ENCODE peak calls at places on chromosomes 6 and 20, in five cellular contexts. One of them, this sample, is unnamed.

GRCh38 chr20:24235224-24235735 is 234.1 kb upstream of the SYNDIG1 start:
- DNase-seq in mesenchymal stem cell: no peak
- DNase-seq in H1: no peak
- DNase-seq in IMR-90: no peak
- DNase-seq in H9: no peak
- DNase-seq in this sample: no peak

GRCh38 chr6:126811307-126811706 is 307.2 kb upstream of the RSPO3 start:
- DNase-seq in mesenchymal stem cell: no peak
- DNase-seq in H1: no peak
- DNase-seq in IMR-90: peak
- DNase-seq in H9: no peak
- DNase-seq in this sample: no peak

GRCh38 chr6:167437888-167438484 is 113.1 kb downstream of the TTLL2 start:
- DNase-seq in mesenchymal stem cell: no peak
- DNase-seq in H1: no peak
- DNase-seq in IMR-90: no peak
- DNase-seq in H9: no peak
- DNase-seq in this sample: no peak

GRCh38 chr20:2320813-2321658 is 25.2 kb downstream of the TGM3 start:
- DNase-seq in mesenchymal stem cell: no peak
- DNase-seq in H1: no peak
- DNase-seq in IMR-90: no peak
- DNase-seq in H9: no peak
- DNase-seq in this sample: no peak

GRCh38 chr6:159529820-159530405 is 163.1 kb downstream of the SOD2 start:
- DNase-seq in mesenchymal stem cell: no peak
- DNase-seq in H1: no peak
- DNase-seq in IMR-90: no peak
- DNase-seq in H9: no peak
- DNase-seq in this sample: no peak

GRCh38 chr20:53901064-53901463 is 169.3 kb downstream of the BCAS1 start:
- DNase-seq in mesenchymal stem cell: peak
- DNase-seq in H1: no peak
- DNase-seq in IMR-90: peak
- DNase-seq in H9: no peak
- DNase-seq in this sample: no peak

GRCh38 chr6:70312165-70312564 is 9.3 kb upstream of the COL9A1 start:
- DNase-seq in mesenchymal stem cell: peak
- DNase-seq in H1: no peak
- DNase-seq in IMR-90: peak
- DNase-seq in H9: no peak
- DNase-seq in this sample: peak

GRCh38 chr20:16732506-16733152 is 2.8 kb downstream of the SNRPB2 start:
- DNase-seq in mesenchymal stem cell: peak
- DNase-seq in H1: no peak
- DNase-seq in IMR-90: no peak
- DNase-seq in H9: no peak
- DNase-seq in this sample: peak

GRCh38 chr6:35312763-35313125 is 15.1 kb downstream of the DEF6 start:
- DNase-seq in mesenchymal stem cell: no peak
- DNase-seq in H1: no peak
- DNase-seq in IMR-90: no peak
- DNase-seq in H9: no peak
- DNase-seq in this sample: no peak

GRCh38 chr20:21796059-21796458 is 90.6 kb downstream of the PAX1 start:
- DNase-seq in mesenchymal stem cell: no peak
- DNase-seq in H1: no peak
- DNase-seq in IMR-90: no peak
- DNase-seq in H9: no peak
- DNase-seq in this sample: peak

DNA sequence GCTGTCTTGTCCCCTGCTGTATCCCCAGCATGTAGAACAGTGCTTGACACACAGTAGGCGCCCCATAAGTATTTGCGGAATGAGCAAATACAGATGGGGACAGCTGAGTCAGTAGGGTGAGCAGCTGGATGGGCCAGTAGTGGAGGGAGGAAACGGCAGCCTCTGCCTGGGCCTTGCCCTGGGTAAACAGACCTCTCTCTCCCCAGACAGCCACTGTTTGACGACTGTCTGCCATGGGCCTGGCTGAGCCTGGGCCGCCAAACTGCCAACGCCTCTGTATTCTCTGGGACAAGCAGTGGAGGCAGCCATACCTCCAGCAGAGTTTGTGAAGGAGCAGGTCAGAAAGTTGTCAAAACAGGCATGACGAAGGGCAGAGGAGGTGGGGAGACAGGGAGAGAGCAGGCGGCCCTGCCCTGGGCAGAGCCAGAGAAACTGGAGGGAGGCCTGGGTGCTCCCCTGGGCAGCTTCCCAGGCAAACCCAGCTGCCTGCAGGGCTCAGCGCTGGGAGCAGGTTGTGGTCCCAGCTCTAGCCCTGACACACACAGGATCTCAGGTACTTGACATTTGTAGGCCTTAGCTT is 15.2 kb downstream of the HNF4A start:
- DNase-seq in mesenchymal stem cell: no peak
- DNase-seq in H1: no peak
- DNase-seq in IMR-90: no peak
- DNase-seq in H9: peak
- DNase-seq in this sample: peak
- H2BK15ac ChIP-seq in mesenchymal stem cell: no peak
- H2BK15ac ChIP-seq in H1: no peak
- H2BK15ac ChIP-seq in IMR-90: no peak
- H2BK15ac ChIP-seq in H9: no peak
- H2BK15ac ChIP-seq in this sample: no peak

GRCh38 chr6:3090013-3090412 is 21.7 kb downstream of the RIPK1 start:
- DNase-seq in mesenchymal stem cell: no peak
- DNase-seq in H1: no peak
- DNase-seq in IMR-90: no peak
- DNase-seq in H9: no peak
- DNase-seq in this sample: no peak

GRCh38 chr6:3086282-3086946 is 18.1 kb downstream of the RIPK1 start:
- DNase-seq in mesenchymal stem cell: no peak
- DNase-seq in H1: no peak
- DNase-seq in IMR-90: no peak
- DNase-seq in H9: no peak
- DNase-seq in this sample: no peak

GRCh38 chr6:3088446-3088845 is 20.2 kb downstream of the RIPK1 start:
- DNase-seq in mesenchymal stem cell: no peak
- DNase-seq in H1: no peak
- DNase-seq in IMR-90: peak
- DNase-seq in H9: no peak
- DNase-seq in this sample: no peak

GRCh38 chr6:3085074-3085473 is 16.8 kb downstream of the RIPK1 start:
- DNase-seq in mesenchymal stem cell: no peak
- DNase-seq in H1: no peak
- DNase-seq in IMR-90: peak
- DNase-seq in H9: no peak
- DNase-seq in this sample: no peak

DNA sequence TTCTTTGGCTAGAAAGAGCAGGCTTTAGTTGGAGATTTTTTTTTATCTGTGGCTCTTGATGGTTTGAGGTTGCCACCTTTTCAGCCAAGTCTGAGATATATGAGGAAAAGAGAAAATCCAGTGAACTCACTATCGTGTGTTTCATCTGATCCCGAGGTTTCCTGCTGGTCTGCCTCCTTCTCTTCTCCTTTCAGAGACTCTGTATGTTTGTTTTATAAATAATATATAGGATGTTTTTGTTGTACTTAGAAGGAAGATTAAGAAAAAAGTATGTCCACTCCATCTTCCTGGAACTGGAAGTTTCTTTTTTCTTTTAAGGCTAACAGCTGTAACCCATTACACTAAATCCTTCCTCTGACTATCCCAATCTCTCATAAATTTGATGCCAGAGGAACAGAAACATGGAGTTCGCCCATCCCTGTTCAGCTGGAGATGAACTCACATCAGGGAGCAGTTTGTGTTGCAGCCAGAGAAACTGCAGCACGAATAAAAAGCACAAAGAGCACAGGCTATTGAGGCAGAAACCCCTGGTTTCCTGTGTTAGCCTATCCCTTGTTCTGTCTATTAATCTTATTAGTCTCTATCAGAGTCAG is 20.7 kb downstream of the RIPK1 start:
- DNase-seq in mesenchymal stem cell: no peak
- DNase-seq in H1: no peak
- DNase-seq in IMR-90: peak
- DNase-seq in H9: no peak
- DNase-seq in this sample: no peak
- H3K9ac ChIP-seq in mesenchymal stem cell: peak
- H3K9ac ChIP-seq in H1: no peak
- H3K9ac ChIP-seq in IMR-90: peak
- H3K9ac ChIP-seq in H9: no peak
- H3K9ac ChIP-seq in this sample: no peak

GRCh38 chr6:90044833-90045337 is 150.6 kb downstream of the GJA10 start:
- DNase-seq in mesenchymal stem cell: peak
- DNase-seq in H1: no peak
- DNase-seq in IMR-90: peak
- DNase-seq in H9: no peak
- DNase-seq in this sample: peak
- H3K4me2 ChIP-seq in mesenchymal stem cell: no peak
- H3K4me2 ChIP-seq in H1: no peak
- H3K4me2 ChIP-seq in IMR-90: peak
- H3K4me2 ChIP-seq in H9: no peak
- H3K4me2 ChIP-seq in this sample: no peak

GRCh38 chr6:36808634-36809033 is 30.6 kb downstream of the CPNE5 start:
- DNase-seq in mesenchymal stem cell: no peak
- DNase-seq in H1: no peak
- DNase-seq in IMR-90: no peak
- DNase-seq in H9: no peak
- DNase-seq in this sample: no peak

GRCh38 chr6:36807750-36808149 is 31.5 kb downstream of the CPNE5 start:
- DNase-seq in mesenchymal stem cell: no peak
- DNase-seq in H1: no peak
- DNase-seq in IMR-90: no peak
- DNase-seq in H9: no peak
- DNase-seq in this sample: peak

GRCh38 chr6:36807143-36807542 is 32.1 kb downstream of the CPNE5 start:
- DNase-seq in mesenchymal stem cell: no peak
- DNase-seq in H1: no peak
- DNase-seq in IMR-90: no peak
- DNase-seq in H9: no peak
- DNase-seq in this sample: no peak

GRCh38 chr6:36809156-36809555 is 30.1 kb downstream of the CPNE5 start:
- DNase-seq in mesenchymal stem cell: no peak
- DNase-seq in H1: no peak
- DNase-seq in IMR-90: no peak
- DNase-seq in H9: no peak
- DNase-seq in this sample: no peak

DNA sequence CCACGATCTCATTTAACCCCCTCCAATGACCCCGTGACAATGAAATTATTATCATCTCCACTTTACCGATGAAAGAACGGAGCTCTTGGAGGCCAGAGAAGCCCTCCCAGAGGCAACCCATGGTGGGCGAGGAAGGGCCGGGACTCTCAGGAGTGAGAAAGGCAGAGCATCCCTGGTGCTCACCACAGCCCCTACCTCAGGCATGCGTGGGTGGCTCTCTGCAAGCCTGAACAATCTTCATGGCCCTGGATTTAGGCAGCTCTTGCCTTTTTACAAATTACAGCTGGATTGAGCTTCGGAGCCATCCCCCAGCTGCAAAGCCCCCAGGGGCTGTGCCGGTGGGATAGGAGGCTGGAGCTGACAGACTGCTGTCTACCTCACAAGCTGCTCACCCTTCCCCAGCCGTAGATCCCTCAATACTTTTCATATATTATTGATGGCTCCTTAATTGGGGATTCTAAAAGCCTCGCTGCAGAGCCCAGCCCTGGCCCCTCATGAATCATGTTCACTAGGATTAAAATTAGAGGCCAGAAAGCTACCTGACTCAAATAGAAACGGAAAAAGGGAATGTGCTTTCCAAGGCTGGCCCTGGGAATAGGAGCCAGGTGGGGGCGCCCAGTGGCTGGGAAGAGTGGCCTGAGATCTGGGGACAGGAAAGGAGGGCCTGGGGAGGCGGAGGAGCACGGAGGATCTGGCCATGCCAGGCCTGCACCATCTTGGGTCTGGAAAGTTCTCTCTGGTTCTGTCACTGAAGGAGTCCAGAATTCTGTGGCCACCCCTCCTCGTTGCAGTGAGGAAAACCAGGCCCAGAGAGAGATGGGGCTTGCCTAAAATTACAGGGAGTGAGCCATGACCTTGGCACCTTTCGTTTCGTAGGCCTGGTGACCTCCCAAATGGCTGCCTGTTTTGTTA is 29.1 kb downstream of the CPNE5 start:
- DNase-seq in mesenchymal stem cell: no peak
- DNase-seq in H1: no peak
- DNase-seq in IMR-90: no peak
- DNase-seq in H9: peak
- DNase-seq in this sample: peak
- H2BK15ac ChIP-seq in mesenchymal stem cell: peak
- H2BK15ac ChIP-seq in H1: peak
- H2BK15ac ChIP-seq in IMR-90: no peak
- H2BK15ac ChIP-seq in H9: no peak
- H2BK15ac ChIP-seq in this sample: no peak